ENCODE peak calls at places on chromosomes 5 and 9, in six cellular contexts. A is H1, U is K562, Z is GM12892, Q is GM12878, C is HepG2. I is an unnamed sample.

GRCh38 chr9:131436865-131437271 is 43.0 kb downstream of the PRRC2B start:
- DNase-seq in A (peak; percentile 43), U (no peak), Z (no peak), Q (no peak), C (no peak), I (no peak)

GRCh38 chr5:155276231-155276630 is 262.7 kb downstream of the KIF4B start:
- DNase-seq in A (no peak), U (no peak), Z (no peak), Q (no peak), C (no peak), I (no peak)

GRCh38 chr5:169009171-169009570 is 291.8 kb downstream of the SLIT3 start:
- DNase-seq in A (no peak), U (no peak), Z (no peak), Q (no peak), C (no peak), I (no peak)

GRCh38 chr9:124503713-124504529 is 3.3 kb downstream of the NR5A1 start:
- DNase-seq in A (no peak), U (no peak), Z (no peak), Q (no peak), C (no peak), I (peak; percentile 35)

GRCh38 chr9:124621371-124622328 is 114.5 kb upstream of the NR5A1 start:
- DNase-seq in A (no peak), U (no peak), Z (no peak), Q (peak; percentile 94), C (no peak), I (no peak)

GRCh38 chr9:133532937-133533668 is 1.4 kb upstream of the ADAMTSL2 start:
- DNase-seq in A (peak; percentile 44), U (peak; percentile 79), Z (peak; percentile 61), Q (peak; percentile 15), C (peak; percentile 75), I (peak; percentile 69)

GRCh38 chr9:120761011-120761410 is 32.2 kb downstream of the FBXW2 start:
- DNase-seq in A (no peak), U (no peak), Z (no peak), Q (no peak), C (no peak), I (no peak)

GRCh38 chr5:14076566-14076965 is 66.6 kb upstream of the TRIO start:
- DNase-seq in A (no peak), U (no peak), Z (no peak), Q (no peak), C (no peak), I (no peak)

GRCh38 chr9:89802809-89803355 is 198.1 kb downstream of the GADD45G start:
- DNase-seq in A (no peak), U (no peak), Z (no peak), Q (no peak), C (no peak), I (no peak)

GRCh38 chr5:17114715-17115599 is 102.5 kb upstream of the BASP1 start:
- DNase-seq in A (no peak), U (no peak), Z (no peak), Q (no peak), C (no peak), I (no peak)

GRCh38 chr9:127803507-127804352 is 1.0 kb downstream of the FPGS start:
- DNase-seq in A (no peak), U (no peak), Z (no peak), Q (no peak), C (no peak), I (no peak)

GRCh38 chr9:35406183-35406959 is 83.5 kb upstream of the RUSC2 start:
- DNase-seq in A (peak; percentile 80), U (peak; percentile 33), Z (no peak), Q (no peak), C (no peak), I (no peak)

GRCh38 chr5:59430066-59430702 is 463.3 kb downstream of the PDE4D start:
- DNase-seq in A (no peak), U (no peak), Z (no peak), Q (no peak), C (no peak), I (no peak)

GRCh38 chr5:173055722-173055982 is 500 bp upstream of the CREBRF start:
- DNase-seq in A (no peak), U (no peak), Z (no peak), Q (no peak), C (peak; percentile 9), I (no peak)

GRCh38 chr9:27469583-27469982 is 54.5 kb upstream of the IFNK start:
- DNase-seq in A (no peak), U (no peak), Z (no peak), Q (no peak), C (no peak), I (no peak)

GRCh38 chr9:114484854-114485443 is 20.3 kb downstream of the WHRN start:
- DNase-seq in A (no peak), U (peak; percentile 68), Z (no peak), Q (peak; percentile 80), C (no peak), I (no peak)

GRCh38 chr9:4334439-4334838 is 34.6 kb upstream of the GLIS3 start:
- DNase-seq in A (no peak), U (no peak), Z (no peak), Q (no peak), C (peak; percentile 46), I (no peak)

GRCh38 chr5:44952376-44952775 is 143.6 kb downstream of the MRPS30 start:
- DNase-seq in A (no peak), U (peak; percentile 29), Z (no peak), Q (peak; percentile 5), C (peak; percentile 18), I (no peak)

GRCh38 chr5:150650713-150651000 is 10.2 kb downstream of the SYNPO start:
- DNase-seq in A (no peak), U (no peak), Z (no peak), Q (no peak), C (no peak), I (no peak)

GRCh38 chr5:146103594-146103993 is 1.8 kb downstream of the PLAC8L1 start:
- DNase-seq in A (no peak), U (no peak), Z (no peak), Q (no peak), C (no peak), I (no peak)

GRCh38 chr9:121783523-121784507 is 132.4 kb downstream of the DAB2IP start:
- DNase-seq in A (no peak), U (no peak), Z (no peak), Q (no peak), C (no peak), I (no peak)

GRCh38 chr5:128532127-128532526 is 5.9 kb downstream of the FBN2 start:
- DNase-seq in A (no peak), U (no peak), Z (no peak), Q (no peak), C (no peak), I (no peak)

GRCh38 chr5:65803699-65804426 is 81.9 kb downstream of the NLN start:
- DNase-seq in A (no peak), U (no peak), Z (no peak), Q (no peak), C (no peak), I (no peak)

GRCh38 chr9:36091028-36091953 is 45.2 kb upstream of the GLIPR2 start:
- DNase-seq in A (no peak), U (no peak), Z (no peak), Q (no peak), C (peak; percentile 63), I (no peak)

GRCh38 chr5:113382736-113383135 is 52.1 kb downstream of the TSSK1B start:
- DNase-seq in A (no peak), U (no peak), Z (no peak), Q (no peak), C (no peak), I (no peak)

GRCh38 chr9:69975681-69976080 is 68.0 kb upstream of the MAMDC2 start:
- DNase-seq in A (no peak), U (no peak), Z (no peak), Q (no peak), C (no peak), I (no peak)

GRCh38 chr5:151156732-151157402 is 712 bp downstream of the ANXA6 start:
- DNase-seq in A (no peak), U (no peak), Z (no peak), Q (no peak), C (no peak), I (peak; percentile 44)

GRCh38 chr5:95664204-95664786 is 17.7 kb downstream of the RFESD start:
- DNase-seq in A (no peak), U (no peak), Z (no peak), Q (peak; percentile 11), C (peak; percentile 25), I (no peak)
- TF ChIP-seq POLR2A in A (no peak), U (no peak), Z (no peak), Q (no peak), C (no peak), I (no peak)

DNA sequence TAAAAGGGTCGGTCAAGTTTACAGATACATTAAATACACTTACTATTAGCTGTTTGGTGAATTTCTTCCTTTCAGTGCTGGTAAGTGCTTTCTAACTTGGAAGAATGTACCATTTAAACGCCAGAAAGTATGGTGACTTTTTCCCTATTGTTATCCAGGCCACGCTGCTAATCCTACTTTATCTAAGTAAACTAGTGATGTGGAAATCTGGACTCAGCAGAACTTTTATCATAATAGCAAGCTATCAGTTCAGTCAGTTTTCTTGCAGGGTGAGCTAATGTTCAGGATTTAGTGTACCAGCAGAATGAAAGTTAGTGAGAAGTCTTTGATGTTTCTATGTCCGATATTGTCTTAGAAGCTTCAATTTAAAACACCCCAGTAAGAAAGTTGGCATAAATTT is 72.2 kb downstream of the HSD17B4 start:
- DNase-seq in A (no peak), U (no peak), Z (no peak), Q (no peak), C (peak; percentile 80), I (no peak)
- TF ChIP-seq TAF1 in A (no peak), U (no peak), Z (no peak), Q (no peak), C (no peak), I (no peak)

GRCh38 chr9:136245194-136246150 is at the start of gene QSOX2:
- DNase-seq in A (peak; percentile 43), U (peak; percentile 93), Z (peak; percentile 75), Q (peak; percentile 11), C (peak; percentile 46), I (peak; percentile 84)
- TF ChIP-seq POLR2A in A (no peak), U (no peak), Z (peak; percentile 65), Q (peak; percentile 69), C (peak; percentile 71), I (no peak)

GRCh38 chr5:77563475-77563874 is 71.4 kb upstream of the WDR41 start:
- DNase-seq in A (no peak), U (no peak), Z (no peak), Q (no peak), C (no peak), I (no peak)

GRCh38 chr5:77558266-77558665 is 66.2 kb upstream of the WDR41 start:
- DNase-seq in A (no peak), U (no peak), Z (no peak), Q (no peak), C (no peak), I (no peak)

GRCh38 chr5:77561965-77562364 is 69.8 kb upstream of the WDR41 start:
- DNase-seq in A (no peak), U (no peak), Z (no peak), Q (no peak), C (no peak), I (no peak)

DNA sequence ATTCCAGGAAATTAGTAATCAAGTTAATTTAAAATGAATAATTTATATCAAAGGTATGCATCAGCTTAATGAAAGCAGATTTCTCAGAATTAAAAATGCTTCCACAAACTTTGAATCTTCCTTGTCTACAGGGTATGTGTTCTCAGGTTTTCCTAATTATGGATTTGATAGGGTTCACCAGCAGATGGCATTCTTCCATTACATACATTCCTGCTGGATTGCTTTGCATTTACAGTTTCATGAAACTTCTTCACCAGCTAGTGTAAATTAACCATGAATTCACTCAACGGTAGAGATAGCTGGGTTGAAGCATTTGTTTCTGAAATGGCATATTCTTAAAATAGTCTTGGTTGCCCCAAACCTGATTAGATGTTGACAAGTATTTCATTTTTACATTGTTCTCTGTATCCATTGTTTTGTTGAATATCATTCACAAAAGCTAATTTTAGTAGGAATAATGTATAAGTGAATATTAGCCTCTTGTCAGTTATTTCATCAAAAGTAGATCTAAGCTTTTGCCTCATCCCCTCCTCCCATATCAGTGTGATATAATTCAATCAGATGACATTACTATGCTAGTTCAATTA is 68.7 kb upstream of the WDR41 start:
- DNase-seq in A (no peak), U (peak; percentile 46), Z (no peak), Q (peak; percentile 48), C (peak; percentile 35), I (no peak)
- TF ChIP-seq TAF1 in A (no peak), U (no peak), Z (no peak), Q (no peak), C (no peak), I (no peak)